ENCODE peak calls at places on chromosomes 7 and 10, in four cellular contexts. N, Y, K and X are unnamed samples. For H3K36me3, the result is how much of the 10 kb centered on the place peaks cover.

GRCh38 chr7:137395425-137395824 is 51.9 kb upstream of the PTN start:
- DNase-seq in N (no peak), Y (no peak), K (no peak), X (no peak)

GRCh38 chr7:121505021-121505420 is 108.9 kb upstream of the FAM3C start:
- DNase-seq in N (no peak), Y (no peak), K (no peak), X (no peak)

GRCh38 chr10:131245475-131246059 is 66.0 kb downstream of the TCERG1L start:
- DNase-seq in N (no peak), Y (no peak), K (no peak), X (no peak)

GRCh38 chr10:11354823-11355222 is 256.6 kb downstream of the USP6NL start:
- DNase-seq in N (no peak), Y (no peak), K (no peak), X (no peak)

GRCh38 chr7:42661312-42661711 is 250.6 kb downstream of the C7orf25 start:
- DNase-seq in N (no peak), Y (no peak), K (no peak), X (no peak)

GRCh38 chr10:97520978-97521761 is 22.4 kb downstream of the UBTD1 start:
- DNase-seq in N (no peak), Y (no peak), K (no peak), X (no peak)

GRCh38 chr7:2633538-2634264 is 1.9 kb downstream of the TTYH3 start:
- DNase-seq in N (peak), Y (no peak), K (no peak), X (peak)

GRCh38 chr7:28389504-28390385 is 22.6 kb upstream of the CREB5 start:
- DNase-seq in N (no peak), Y (peak), K (no peak), X (no peak)

GRCh38 chr10:3213174-3213573 is 40.6 kb upstream of the PITRM1 start:
- DNase-seq in N (peak), Y (no peak), K (no peak), X (no peak)

DNA sequence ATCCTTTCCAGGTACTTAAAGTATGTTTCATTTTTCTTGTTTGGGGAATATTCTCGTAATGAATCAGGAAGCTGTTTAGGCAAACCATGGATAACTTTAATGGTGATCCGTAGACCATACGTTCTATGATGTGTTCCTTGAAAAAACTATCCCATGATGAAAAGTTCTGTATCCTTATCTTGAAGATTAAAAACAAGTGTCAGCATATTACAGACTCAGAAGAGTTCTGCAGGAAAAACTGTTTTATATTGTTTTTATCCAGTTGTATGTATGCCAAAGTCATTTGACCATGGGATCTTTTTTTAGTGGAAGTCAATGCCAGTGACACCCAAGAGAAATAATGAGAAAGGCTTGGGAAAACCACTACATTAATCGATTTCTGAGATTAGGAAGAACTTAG is 52.0 kb downstream of the DLD start:
- DNase-seq in N (no peak), Y (no peak), K (no peak), X (no peak)
- H3K36me3 ChIP-seq in N (under half), Y (under half), K (under half), X (under half)

DNA sequence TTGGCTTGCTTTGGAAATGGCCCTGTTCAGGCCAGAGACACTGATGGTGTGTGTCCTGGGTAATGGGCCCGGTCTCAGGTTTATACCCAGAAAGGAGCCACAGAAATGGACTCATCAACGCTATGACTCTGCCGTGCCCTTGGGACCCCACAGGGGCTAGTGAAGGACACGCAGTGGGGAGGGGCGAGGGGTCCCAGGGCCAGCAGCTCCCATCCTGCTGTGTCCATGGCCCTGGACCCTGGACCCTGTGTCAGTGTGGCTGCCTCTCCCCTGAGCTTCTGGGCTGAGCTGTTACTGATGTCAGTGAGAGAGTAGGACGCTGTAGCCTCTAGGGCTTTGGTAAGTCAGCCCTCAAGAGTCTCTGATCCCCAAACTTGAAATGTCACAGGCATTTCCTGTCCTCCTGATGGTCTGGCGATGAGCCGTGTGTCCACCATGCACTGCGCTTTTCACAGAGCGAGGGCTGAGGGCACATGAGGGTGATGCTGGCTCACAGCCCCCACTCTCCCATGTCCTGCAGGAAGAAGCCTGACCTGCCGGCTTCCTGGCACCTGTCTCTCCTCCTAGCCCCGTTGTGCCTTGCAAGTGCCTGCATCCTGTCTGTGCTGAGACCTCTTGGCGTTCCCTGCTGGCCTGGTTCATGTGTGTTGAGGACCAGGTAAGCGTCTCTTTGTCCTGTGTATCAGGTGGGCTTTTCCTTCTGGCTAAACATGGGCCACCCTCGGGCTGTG is 4.4 kb downstream of the ZNF316 start:
- DNase-seq in N (no peak), Y (no peak), K (no peak), X (no peak)
- H3K36me3 ChIP-seq in N (under half), Y (under half), K (under half), X (under half)

DNA sequence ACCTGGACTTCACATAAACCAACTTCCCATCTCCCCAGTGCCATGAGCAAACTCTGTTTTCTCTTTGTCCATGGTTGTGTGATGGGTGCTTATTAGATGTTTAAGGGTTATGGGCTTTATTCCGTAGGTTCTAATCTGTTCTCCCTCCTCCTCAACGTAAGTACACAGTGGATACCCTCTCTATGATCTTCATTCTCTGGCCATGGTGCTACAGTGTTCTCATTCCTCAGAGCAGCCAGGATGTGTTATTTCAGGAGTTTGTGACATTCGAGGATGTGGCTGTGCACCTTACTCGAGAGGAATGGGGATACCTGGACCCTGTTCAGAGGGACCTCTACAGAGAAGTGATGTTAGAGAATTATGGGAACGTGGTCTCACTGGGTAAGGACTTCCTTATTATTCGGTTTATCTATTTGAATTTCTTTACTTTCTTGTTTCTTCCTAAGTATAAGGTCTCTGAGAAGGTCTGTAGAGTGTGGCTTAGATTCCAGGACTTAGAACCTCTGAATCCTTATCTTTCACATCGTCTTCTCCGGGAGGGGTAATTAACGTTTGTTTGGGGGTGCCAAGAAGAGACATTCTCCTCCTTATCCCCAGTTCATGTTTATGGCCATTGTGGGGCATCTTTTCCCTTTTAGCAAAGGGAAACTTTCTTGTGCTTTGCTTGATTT is 3.8 kb downstream of the ZNF655 start:
- DNase-seq in N (no peak), Y (no peak), K (no peak), X (no peak)
- H3K36me3 ChIP-seq in N (half or more), Y (under half), K (under half), X (half or more)

GRCh38 chr7:102469972-102470825 is 5.4 kb downstream of the LRWD1 start:
- DNase-seq in N (peak), Y (peak), K (no peak), X (no peak)

GRCh38 chr7:102472126-102473041 is 6.3 kb downstream of the POLR2J start:
- DNase-seq in N (peak), Y (peak), K (no peak), X (no peak)

GRCh38 chr7:102473271-102473991 is 5.3 kb downstream of the POLR2J start:
- DNase-seq in N (peak), Y (no peak), K (no peak), X (no peak)

GRCh38 chr7:102469351-102469971 is 4.7 kb downstream of the LRWD1 start:
- DNase-seq in N (peak), Y (peak), K (no peak), X (no peak)

GRCh38 chr7:102471791-102472125 is 7.0 kb downstream of the POLR2J start:
- DNase-seq in N (no peak), Y (peak), K (no peak), X (no peak)
- H3K36me3 ChIP-seq in N (half or more), Y (under half), K (under half), X (under half)

GRCh38 chr7:5602734-5603133 is 178.7 kb downstream of the RNF216 start:
- DNase-seq in N (no peak), Y (no peak), K (no peak), X (no peak)
- H3K36me3 ChIP-seq in N (under half), Y (under half), K (under half), X (under half)

GRCh38 chr7:22252886-22253536 is 103.9 kb downstream of the RAPGEF5 start:
- DNase-seq in N (no peak), Y (no peak), K (no peak), X (no peak)

GRCh38 chr7:22250390-22250789 is 106.6 kb downstream of the RAPGEF5 start:
- DNase-seq in N (no peak), Y (no peak), K (no peak), X (no peak)

GRCh38 chr7:22251284-22251683 is 105.7 kb downstream of the RAPGEF5 start:
- DNase-seq in N (no peak), Y (no peak), K (no peak), X (no peak)

GRCh38 chr7:22255342-22255741 is 101.6 kb downstream of the RAPGEF5 start:
- DNase-seq in N (no peak), Y (no peak), K (no peak), X (no peak)

GRCh38 chr7:22251906-22252495 is 105.0 kb downstream of the RAPGEF5 start:
- DNase-seq in N (no peak), Y (no peak), K (no peak), X (no peak)
- H3K36me3 ChIP-seq in N (under half), Y (under half), K (under half), X (under half)

DNA sequence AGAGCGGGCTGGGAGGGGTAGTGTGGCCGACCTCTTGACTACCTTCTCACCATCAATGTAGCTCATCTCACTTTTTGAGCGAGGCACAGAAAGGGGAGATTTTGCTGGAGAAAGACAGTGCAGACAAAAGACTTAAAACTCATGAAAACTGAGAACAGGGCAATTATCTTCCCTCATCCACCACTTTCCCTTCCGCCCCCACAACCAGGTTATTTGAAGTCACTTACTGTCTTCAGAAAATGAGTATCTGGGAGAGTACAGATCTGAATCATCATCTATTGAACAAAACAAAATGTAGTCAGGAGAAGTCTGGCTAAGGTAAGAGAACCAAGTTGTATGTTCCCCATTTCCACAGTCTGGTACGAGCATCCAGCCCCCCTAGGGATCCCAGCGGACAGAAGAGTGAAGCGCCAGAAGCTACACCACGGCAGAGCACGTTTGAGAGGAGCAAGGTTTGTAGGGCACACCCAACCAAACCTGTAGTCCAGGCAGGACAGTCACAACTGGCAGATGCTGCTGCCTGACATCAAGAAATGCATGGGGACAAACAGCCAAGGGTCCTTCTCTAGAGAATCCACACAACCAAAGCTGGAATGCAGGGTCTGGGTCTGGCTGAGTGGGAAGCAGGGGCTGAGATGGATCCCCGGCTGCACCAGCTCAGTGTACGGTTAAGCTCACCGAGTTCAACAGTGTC is 93.4 kb upstream of the PDLIM1 start:
- DNase-seq in N (no peak), Y (no peak), K (no peak), X (no peak)
- H3K36me3 ChIP-seq in N (half or more), Y (under half), K (under half), X (under half)